ENCODE peak calls at places on chromosomes 6 and 20, in six cellular contexts. Q, L, T, U, A and N are unnamed samples.
A peak's percentile ranks its signal among the peaks of the same experiment; 100 is the strongest.

GRCh38 chr6:21992178-21992967 is 304.5 kb downstream of the PRL start:
- DNase-seq in A (no peak), Q (peak; percentile 80), L (no peak), U (no peak), T (no peak), N (peak; percentile 75)

GRCh38 chr6:90156861-90157260 is 139.8 kb downstream of the BACH2 start:
- DNase-seq in U (no peak), A (no peak), T (no peak), Q (no peak), L (no peak), N (no peak)

GRCh38 chr6:100554228-100554627 is 89.5 kb upstream of the SIM1 start:
- DNase-seq in T (no peak), Q (no peak), A (no peak), L (no peak), U (no peak), N (peak; percentile 18)

GRCh38 chr6:151493495-151494234 is at the start of gene CCDC170:
- DNase-seq in Q (no peak), A (peak; percentile 38), U (peak; percentile 83), T (peak; percentile 70), L (peak; percentile 56), N (peak; percentile 32)

GRCh38 chr6:31495580-31495979 is 2.4 kb upstream of the MICB start:
- DNase-seq in L (no peak), T (peak; percentile 43), U (no peak), Q (peak; percentile 62), A (no peak), N (peak; percentile 77)

GRCh38 chr20:56195946-56196345 is 52.6 kb upstream of the MC3R start:
- DNase-seq in A (no peak), L (no peak), T (no peak), U (no peak), Q (no peak), N (no peak)

GRCh38 chr6:2695464-2696095 is 55.1 kb downstream of the MYLK4 start:
- DNase-seq in U (no peak), Q (peak; percentile 57), T (peak; percentile 25), A (no peak), L (no peak), N (peak; percentile 22)

GRCh38 chr6:24099181-24099580 is 26.8 kb upstream of the NRSN1 start:
- DNase-seq in U (no peak), L (no peak), A (no peak), Q (no peak), T (no peak), N (no peak)

GRCh38 chr20:18628330-18628941 is 40.6 kb downstream of the DTD1 start:
- DNase-seq in A (no peak), Q (no peak), L (peak; percentile 78), U (peak; percentile 88), T (peak; percentile 57), N (no peak)

GRCh38 chr6:30107756-30108155 is 5.1 kb downstream of the TRIM31 start:
- DNase-seq in A (no peak), U (no peak), Q (no peak), T (no peak), L (no peak), N (no peak)

GRCh38 chr6:105452924-105453756 is 50.3 kb upstream of the PREP start:
- DNase-seq in A (no peak), Q (no peak), U (no peak), L (no peak), T (no peak), N (no peak)

GRCh38 chr20:47521059-47521808 is 19.5 kb downstream of the NCOA3 start:
- DNase-seq in Q (no peak), L (peak; percentile 85), T (peak; percentile 31), U (peak; percentile 92), A (no peak), N (no peak)

GRCh38 chr6:99603421-99604160 is 3.0 kb upstream of the PRDM13 start:
- DNase-seq in T (peak; percentile 86), L (peak; percentile 80), A (peak; percentile 73), U (peak; percentile 89), Q (peak; percentile 8), N (no peak)

GRCh38 chr6:19551611-19552010 is 285.6 kb upstream of the ID4 start:
- DNase-seq in L (no peak), A (no peak), U (no peak), T (no peak), Q (no peak), N (no peak)

GRCh38 chr6:119162134-119162761 is 83.8 kb upstream of the FAM184A start:
- DNase-seq in A (no peak), Q (no peak), L (no peak), T (no peak), U (no peak), N (no peak)

GRCh38 chr6:41051873-41052272 is 1.1 kb upstream of the APOBEC2 start:
- DNase-seq in T (no peak), L (no peak), Q (no peak), A (no peak), U (no peak), N (no peak)

GRCh38 chr20:61435184-61435822 is 183.2 kb downstream of the CDH4 start:
- DNase-seq in U (no peak), A (no peak), L (no peak), Q (no peak), T (no peak), N (no peak)

GRCh38 chr20:61436268-61436667 is 184.2 kb downstream of the CDH4 start:
- DNase-seq in U (no peak), T (peak; percentile 89), Q (peak; percentile 61), L (no peak), A (no peak), N (peak; percentile 71)

GRCh38 chr20:61435823-61436220 is 183.8 kb downstream of the CDH4 start:
- DNase-seq in U (no peak), A (no peak), L (no peak), Q (no peak), T (no peak), N (no peak)

GRCh38 chr20:61437280-61438206 is 185.5 kb downstream of the CDH4 start:
- DNase-seq in A (peak; percentile 52), Q (peak; percentile 90), T (peak; percentile 87), L (peak; percentile 59), U (no peak), N (peak; percentile 36)

GRCh38 chr20:61436674-61437279 is 184.7 kb downstream of the CDH4 start:
- DNase-seq in A (peak; percentile 91), Q (peak; percentile 58), L (peak; percentile 96), T (peak; percentile 100), U (peak; percentile 84), N (peak; percentile 37)
- H2BK15ac ChIP-seq in A (no peak overlapping the region), Q (peak overlapping the region; percentile 17), L (no peak overlapping the region), T (no peak overlapping the region), U (no peak overlapping the region), N (no peak overlapping the region)

DNA sequence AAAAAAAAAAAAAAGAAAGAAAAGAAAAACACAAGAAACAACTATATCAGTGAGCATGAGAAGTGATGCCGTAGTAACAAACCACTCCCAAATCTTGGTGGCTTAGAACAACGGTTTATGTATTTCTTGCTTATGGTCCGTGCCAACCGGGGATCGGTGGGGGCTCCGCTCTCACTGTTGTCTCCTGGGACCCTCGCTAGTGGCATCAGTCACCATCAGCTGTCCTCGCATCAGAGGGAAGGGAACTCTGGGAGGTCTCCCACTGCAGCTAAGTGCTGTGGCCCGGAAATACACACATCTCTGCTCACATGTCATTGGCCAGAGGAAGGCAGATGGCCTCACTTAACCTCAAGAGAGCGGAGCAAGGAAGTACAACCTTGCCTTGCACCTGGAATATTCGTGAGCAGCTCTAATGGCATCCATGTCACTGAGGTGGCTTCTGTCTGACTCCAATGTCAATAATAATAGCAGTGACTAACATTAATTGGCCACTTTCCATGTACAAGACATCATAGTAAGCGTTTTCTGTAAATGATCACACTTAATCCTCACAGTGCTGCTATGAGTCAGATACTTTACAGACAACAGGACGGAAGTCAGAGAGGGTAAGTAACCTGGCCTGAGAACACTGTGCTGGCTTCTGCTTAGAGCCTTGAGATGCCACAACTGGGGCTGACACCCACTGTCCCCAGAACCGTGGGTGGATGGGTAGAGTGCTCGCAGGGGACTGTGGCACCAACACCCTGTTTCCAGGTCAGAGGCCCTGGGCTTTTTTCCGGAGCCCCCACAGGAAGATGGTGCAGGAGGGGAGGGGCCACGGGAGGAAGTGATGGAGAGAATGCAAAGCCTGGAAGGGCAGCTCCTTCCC is 5.9 kb downstream of the LHFPL5 start:
- DNase-seq in Q (peak; percentile 69), U (no peak), A (no peak), T (no peak), L (no peak), N (peak; percentile 81)
- H2BK15ac ChIP-seq in Q (no peak overlapping the region), U (no peak overlapping the region), A (no peak overlapping the region), T (no peak overlapping the region), L (no peak overlapping the region), N (no peak overlapping the region)

DNA sequence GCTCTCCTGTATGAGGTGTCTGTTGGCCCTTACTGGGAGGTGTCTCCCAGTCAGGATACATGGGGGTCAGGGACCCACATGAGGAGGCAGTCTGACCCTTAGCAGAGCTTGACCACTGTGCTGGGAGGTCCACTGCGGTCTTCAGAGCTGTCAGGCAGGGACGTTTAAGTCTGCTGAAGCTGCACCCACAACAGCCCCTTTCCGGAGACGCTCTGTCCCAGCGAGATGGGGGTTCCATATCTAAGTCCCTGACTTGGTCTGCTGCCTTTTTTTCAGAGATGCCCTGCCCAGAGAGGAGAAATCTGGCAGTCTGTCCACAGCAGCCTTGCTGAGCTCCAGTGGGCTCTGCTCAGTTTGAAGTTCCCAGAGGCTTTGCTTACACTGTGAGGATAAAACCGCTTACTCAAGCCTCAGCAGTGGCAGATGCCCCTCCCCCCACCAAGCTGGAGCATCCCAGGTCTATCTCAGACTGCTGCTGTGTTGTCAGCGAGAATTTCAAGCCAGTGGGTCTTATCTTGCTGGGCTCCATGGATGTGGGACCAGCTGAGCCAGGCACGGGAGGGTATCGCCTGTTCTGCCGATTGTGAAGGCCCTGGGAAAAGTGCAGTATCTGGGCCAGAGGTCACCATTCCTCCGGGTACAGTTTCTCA is 36.4 kb upstream of the IBTK start:
- DNase-seq in L (no peak), T (peak; percentile 71), A (peak; percentile 15), Q (no peak), U (peak; percentile 50), N (no peak)
- H2BK15ac ChIP-seq in L (no peak overlapping the region), T (no peak overlapping the region), A (no peak overlapping the region), Q (no peak overlapping the region), U (no peak overlapping the region), N (no peak overlapping the region)

GRCh38 chr6:39407446-39407993 is 85.0 kb upstream of the KCNK16 start:
- DNase-seq in A (no peak), Q (no peak), U (no peak), T (no peak), L (no peak), N (no peak)

GRCh38 chr6:39411001-39411400 is 88.5 kb upstream of the KCNK16 start:
- DNase-seq in A (no peak), L (no peak), T (no peak), U (no peak), Q (no peak), N (no peak)

GRCh38 chr6:39415482-39415881 is 93.0 kb upstream of the KCNK16 start:
- DNase-seq in L (no peak), A (no peak), T (no peak), Q (no peak), U (no peak), N (no peak)

GRCh38 chr6:39409889-39410288 is 87.4 kb upstream of the KCNK16 start:
- DNase-seq in T (no peak), Q (no peak), U (no peak), A (no peak), L (no peak), N (no peak)

GRCh38 chr6:39411465-39411864 is 89.0 kb upstream of the KCNK16 start:
- DNase-seq in A (no peak), Q (peak; percentile 28), L (no peak), U (no peak), T (no peak), N (peak; percentile 20)
- H2BK15ac ChIP-seq in A (no peak overlapping the region), Q (no peak overlapping the region), L (no peak overlapping the region), U (no peak overlapping the region), T (no peak overlapping the region), N (no peak overlapping the region)

GRCh38 chr6:155314092-155314772 is at the start of gene TFB1M:
- DNase-seq in A (peak; percentile 98), U (peak; percentile 98), T (peak; percentile 100), L (peak; percentile 100), Q (peak; percentile 98), N (peak; percentile 99)
- H2BK15ac ChIP-seq in A (no peak within 1 kb of the TSS), U (peak within 1 kb of the TSS; percentile 83), T (no peak within 1 kb of the TSS), L (peak within 1 kb of the TSS; percentile 27), Q (peak within 1 kb of the TSS; percentile 30), N (peak within 1 kb of the TSS; percentile 65)